ENCODE peak calls at places on chromosomes 12 and 14, in five cellular contexts. Q is colonic mucosa; O is HT-29; P is NCI-H524; I is effector memory CD8-positive, alpha-beta T cell. M is an unnamed sample.

GRCh38 chr14:59208224-59208814 is 19.9 kb downstream of the DAAM1 start:
- DNase-seq in I (no peak), O (no peak), Q (no peak), P (no peak), M (peak)

GRCh38 chr12:2161478-2161877 is 108.7 kb downstream of the CACNA1C start:
- DNase-seq in O (peak), P (no peak), I (no peak), Q (peak), M (no peak)

GRCh38 chr14:89401241-89401640 is 15.8 kb downstream of the FOXN3 start:
- DNase-seq in O (no peak), I (no peak), P (no peak), Q (no peak), M (no peak)

GRCh38 chr14:89348726-89349125 is 68.3 kb downstream of the FOXN3 start:
- DNase-seq in P (no peak), I (no peak), Q (peak), O (no peak), M (no peak)

GRCh38 chr14:99511421-99512109 is 30.4 kb downstream of the CCNK start:
- DNase-seq in Q (peak), P (no peak), O (no peak), I (no peak), M (no peak)

GRCh38 chr12:41277019-41277770 is 89.1 kb downstream of the PDZRN4 start:
- DNase-seq in I (no peak), Q (no peak), P (peak), O (peak), M (peak)

GRCh38 chr14:31476131-31476917 is 11.5 kb downstream of the GPR33 start:
- DNase-seq in O (no peak), P (no peak), Q (no peak), I (no peak), M (no peak)

GRCh38 chr14:64507376-64508156 is 3.0 kb downstream of the ZBTB1 start:
- DNase-seq in O (no peak), P (no peak), I (no peak), Q (no peak), M (peak)

GRCh38 chr14:35553808-35554207 is 19.8 kb downstream of the INSM2 start:
- DNase-seq in P (no peak), O (no peak), I (no peak), Q (no peak), M (peak)

GRCh38 chr12:77166711-77167110 is 101.3 kb upstream of the E2F7 start:
- DNase-seq in O (no peak), P (no peak), Q (no peak), I (no peak), M (no peak)

GRCh38 chr14:36271939-36272907 is 48.2 kb downstream of the MBIP start:
- DNase-seq in I (no peak), P (peak), Q (peak), O (no peak), M (peak)